ENCODE peak calls at places on chromosome 12, in nine cellular contexts. One of them, this sample, is unnamed.

GRCh38 chr12:67517181-67517887 is 131.2 kb upstream of the DYRK2 start:
- DNase-seq in psoas muscle: peak
- DNase-seq in pancreas: peak
- DNase-seq in aorta: peak
- DNase-seq in brain microvascular endothelial cell: no peak
- DNase-seq in CD4-positive, alpha-beta memory T cell: no peak
- DNase-seq in lung: no peak
- DNase-seq in neuronal stem cell: no peak
- DNase-seq in uterus: peak
- DNase-seq in this sample: peak

GRCh38 chr12:32312049-32312670 is 87.2 kb upstream of the FGD4 start:
- DNase-seq in psoas muscle: no peak
- DNase-seq in pancreas: no peak
- DNase-seq in aorta: no peak
- DNase-seq in brain microvascular endothelial cell: peak
- DNase-seq in CD4-positive, alpha-beta memory T cell: peak
- DNase-seq in lung: no peak
- DNase-seq in neuronal stem cell: peak
- DNase-seq in uterus: no peak
- DNase-seq in this sample: no peak

GRCh38 chr12:109466305-109466704 is 10.8 kb downstream of the KCTD10 start:
- DNase-seq in psoas muscle: no peak
- DNase-seq in pancreas: no peak
- DNase-seq in aorta: no peak
- DNase-seq in brain microvascular endothelial cell: no peak
- DNase-seq in CD4-positive, alpha-beta memory T cell: no peak
- DNase-seq in lung: no peak
- DNase-seq in neuronal stem cell: no peak
- DNase-seq in uterus: no peak
- DNase-seq in this sample: no peak

GRCh38 chr12:49200882-49201594 is 12.2 kb upstream of the TUBA1A start:
- DNase-seq in psoas muscle: no peak
- DNase-seq in pancreas: no peak
- DNase-seq in aorta: no peak
- DNase-seq in brain microvascular endothelial cell: peak
- DNase-seq in CD4-positive, alpha-beta memory T cell: peak
- DNase-seq in lung: no peak
- DNase-seq in neuronal stem cell: no peak
- DNase-seq in uterus: peak
- DNase-seq in this sample: peak

GRCh38 chr12:79521576-79521975 is 169.2 kb downstream of the PAWR start:
- DNase-seq in psoas muscle: no peak
- DNase-seq in pancreas: no peak
- DNase-seq in aorta: no peak
- DNase-seq in brain microvascular endothelial cell: no peak
- DNase-seq in CD4-positive, alpha-beta memory T cell: no peak
- DNase-seq in lung: no peak
- DNase-seq in neuronal stem cell: no peak
- DNase-seq in uterus: no peak
- DNase-seq in this sample: no peak

GRCh38 chr12:34287986-34288962 is 266.0 kb downstream of the ALG10 start:
- DNase-seq in psoas muscle: no peak
- DNase-seq in pancreas: peak
- DNase-seq in aorta: peak
- DNase-seq in brain microvascular endothelial cell: no peak
- DNase-seq in CD4-positive, alpha-beta memory T cell: no peak
- DNase-seq in lung: no peak
- DNase-seq in neuronal stem cell: no peak
- DNase-seq in uterus: peak
- DNase-seq in this sample: no peak

GRCh38 chr12:20367731-20368652 is at the start of gene PDE3A:
- DNase-seq in psoas muscle: peak
- DNase-seq in pancreas: peak
- DNase-seq in aorta: peak
- DNase-seq in brain microvascular endothelial cell: peak
- DNase-seq in CD4-positive, alpha-beta memory T cell: no peak
- DNase-seq in lung: peak
- DNase-seq in neuronal stem cell: peak
- DNase-seq in uterus: peak
- DNase-seq in this sample: peak

GRCh38 chr12:47741340-47741703 is 16.0 kb upstream of the ENDOU start:
- DNase-seq in psoas muscle: peak
- DNase-seq in pancreas: peak
- DNase-seq in aorta: peak
- DNase-seq in brain microvascular endothelial cell: no peak
- DNase-seq in CD4-positive, alpha-beta memory T cell: peak
- DNase-seq in lung: peak
- DNase-seq in neuronal stem cell: no peak
- DNase-seq in uterus: peak
- DNase-seq in this sample: peak

GRCh38 chr12:64104376-64104775 is 117.7 kb downstream of the KICS2 start:
- DNase-seq in psoas muscle: peak
- DNase-seq in pancreas: peak
- DNase-seq in aorta: no peak
- DNase-seq in brain microvascular endothelial cell: no peak
- DNase-seq in CD4-positive, alpha-beta memory T cell: no peak
- DNase-seq in lung: no peak
- DNase-seq in neuronal stem cell: no peak
- DNase-seq in uterus: peak
- DNase-seq in this sample: no peak

GRCh38 chr12:45217846-45218245 is 2.0 kb downstream of the ANO6 start:
- DNase-seq in psoas muscle: no peak
- DNase-seq in pancreas: no peak
- DNase-seq in aorta: no peak
- DNase-seq in brain microvascular endothelial cell: no peak
- DNase-seq in CD4-positive, alpha-beta memory T cell: no peak
- DNase-seq in lung: no peak
- DNase-seq in neuronal stem cell: no peak
- DNase-seq in uterus: no peak
- DNase-seq in this sample: peak

GRCh38 chr12:111673503-111673902 is 12.3 kb downstream of the BRAP start:
- DNase-seq in psoas muscle: no peak
- DNase-seq in pancreas: no peak
- DNase-seq in aorta: no peak
- DNase-seq in brain microvascular endothelial cell: peak
- DNase-seq in CD4-positive, alpha-beta memory T cell: no peak
- DNase-seq in lung: no peak
- DNase-seq in neuronal stem cell: no peak
- DNase-seq in uterus: no peak
- DNase-seq in this sample: no peak

GRCh38 chr12:112386726-112387125 is 4.5 kb upstream of the HECTD4 start:
- DNase-seq in psoas muscle: no peak
- DNase-seq in pancreas: no peak
- DNase-seq in aorta: no peak
- DNase-seq in brain microvascular endothelial cell: no peak
- DNase-seq in CD4-positive, alpha-beta memory T cell: no peak
- DNase-seq in lung: no peak
- DNase-seq in neuronal stem cell: no peak
- DNase-seq in uterus: peak
- DNase-seq in this sample: no peak

GRCh38 chr12:12121022-12121421 is 50.3 kb downstream of the BCL2L14 start:
- DNase-seq in psoas muscle: no peak
- DNase-seq in pancreas: no peak
- DNase-seq in aorta: no peak
- DNase-seq in brain microvascular endothelial cell: no peak
- DNase-seq in CD4-positive, alpha-beta memory T cell: no peak
- DNase-seq in lung: no peak
- DNase-seq in neuronal stem cell: no peak
- DNase-seq in uterus: no peak
- DNase-seq in this sample: no peak

GRCh38 chr12:124296295-124296915 is 1.5 kb downstream of the RFLNA start:
- DNase-seq in psoas muscle: no peak
- DNase-seq in pancreas: no peak
- DNase-seq in aorta: peak
- DNase-seq in brain microvascular endothelial cell: no peak
- DNase-seq in CD4-positive, alpha-beta memory T cell: no peak
- DNase-seq in lung: no peak
- DNase-seq in neuronal stem cell: no peak
- DNase-seq in uterus: no peak
- DNase-seq in this sample: no peak

GRCh38 chr12:116123511-116124258 is 153.8 kb downstream of the MED13L start:
- DNase-seq in psoas muscle: peak
- DNase-seq in pancreas: no peak
- DNase-seq in aorta: no peak
- DNase-seq in brain microvascular endothelial cell: peak
- DNase-seq in CD4-positive, alpha-beta memory T cell: no peak
- DNase-seq in lung: peak
- DNase-seq in neuronal stem cell: peak
- DNase-seq in uterus: no peak
- DNase-seq in this sample: peak

DNA sequence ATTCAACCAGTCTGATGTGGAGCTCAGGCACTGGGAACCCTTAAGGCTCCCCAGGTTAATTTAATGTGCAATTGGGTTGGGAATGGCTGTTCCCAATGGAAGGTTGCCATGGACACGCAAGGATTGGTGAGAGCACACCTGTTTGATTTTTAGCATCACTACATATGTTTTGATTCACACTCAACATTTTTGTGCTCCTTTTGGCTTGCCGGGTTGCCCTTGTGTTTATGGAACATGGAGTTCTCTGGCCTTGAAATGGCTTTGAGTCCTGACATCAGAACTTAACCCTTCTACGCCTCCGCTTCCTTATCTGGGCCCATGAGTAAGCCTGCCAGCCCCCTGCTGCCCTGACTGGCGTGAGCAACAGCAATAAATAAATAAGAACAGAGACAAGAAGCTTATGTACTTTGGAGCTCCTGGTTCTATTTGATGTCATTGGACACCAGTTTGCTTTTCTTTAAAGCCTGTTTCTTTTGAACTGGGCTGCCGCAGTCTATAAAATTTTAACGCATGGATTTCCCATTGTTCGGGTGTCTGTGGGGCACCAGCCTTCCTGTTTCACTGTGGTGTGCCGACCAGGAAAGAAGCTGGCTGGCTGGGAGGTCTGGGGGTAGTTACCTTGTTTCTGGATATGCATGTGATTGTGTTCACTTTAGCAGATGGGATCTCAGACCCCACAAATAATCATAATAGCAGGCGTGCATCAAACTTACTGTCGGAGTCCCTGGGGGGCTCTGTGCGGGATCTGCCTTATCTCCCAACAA is 27.9 kb downstream of the TBX3 start:
- DNase-seq in psoas muscle: no peak
- DNase-seq in pancreas: no peak
- DNase-seq in aorta: no peak
- DNase-seq in brain microvascular endothelial cell: peak
- DNase-seq in CD4-positive, alpha-beta memory T cell: no peak
- DNase-seq in lung: no peak
- DNase-seq in neuronal stem cell: no peak
- DNase-seq in uterus: peak
- DNase-seq in this sample: peak
- H3K27ac ChIP-seq in psoas muscle: no peak
- H3K27ac ChIP-seq in pancreas: no peak
- H3K27ac ChIP-seq in aorta: no peak
- H3K27ac ChIP-seq in brain microvascular endothelial cell: peak
- H3K27ac ChIP-seq in CD4-positive, alpha-beta memory T cell: no peak
- H3K27ac ChIP-seq in lung: peak
- H3K27ac ChIP-seq in neuronal stem cell: no peak
- H3K27ac ChIP-seq in uterus: peak
- H3K27ac ChIP-seq in this sample: peak

GRCh38 chr12:126781593-126781992 is 1485.4 kb upstream of the TMEM132C start:
- DNase-seq in psoas muscle: no peak
- DNase-seq in pancreas: no peak
- DNase-seq in aorta: no peak
- DNase-seq in brain microvascular endothelial cell: no peak
- DNase-seq in CD4-positive, alpha-beta memory T cell: no peak
- DNase-seq in lung: no peak
- DNase-seq in neuronal stem cell: no peak
- DNase-seq in uterus: no peak
- DNase-seq in this sample: no peak
- H3K4me3 ChIP-seq in psoas muscle: no peak
- H3K4me3 ChIP-seq in pancreas: no peak
- H3K4me3 ChIP-seq in aorta: no peak
- H3K4me3 ChIP-seq in brain microvascular endothelial cell: no peak
- H3K4me3 ChIP-seq in CD4-positive, alpha-beta memory T cell: no peak
- H3K4me3 ChIP-seq in lung: no peak
- H3K4me3 ChIP-seq in neuronal stem cell: no peak
- H3K4me3 ChIP-seq in uterus: no peak
- H3K4me3 ChIP-seq in this sample: no peak

GRCh38 chr12:14772946-14773345 is 30.3 kb downstream of the WBP11 start:
- DNase-seq in psoas muscle: no peak
- DNase-seq in pancreas: no peak
- DNase-seq in aorta: no peak
- DNase-seq in brain microvascular endothelial cell: no peak
- DNase-seq in CD4-positive, alpha-beta memory T cell: no peak
- DNase-seq in lung: no peak
- DNase-seq in neuronal stem cell: no peak
- DNase-seq in uterus: no peak
- DNase-seq in this sample: no peak

GRCh38 chr12:14774944-14775651 is 28.2 kb downstream of the WBP11 start:
- DNase-seq in psoas muscle: peak
- DNase-seq in pancreas: peak
- DNase-seq in aorta: peak
- DNase-seq in brain microvascular endothelial cell: peak
- DNase-seq in CD4-positive, alpha-beta memory T cell: peak
- DNase-seq in lung: peak
- DNase-seq in neuronal stem cell: no peak
- DNase-seq in uterus: peak
- DNase-seq in this sample: no peak

GRCh38 chr12:14774074-14774943 is 29.0 kb downstream of the WBP11 start:
- DNase-seq in psoas muscle: peak
- DNase-seq in pancreas: peak
- DNase-seq in aorta: peak
- DNase-seq in brain microvascular endothelial cell: peak
- DNase-seq in CD4-positive, alpha-beta memory T cell: peak
- DNase-seq in lung: peak
- DNase-seq in neuronal stem cell: peak
- DNase-seq in uterus: peak
- DNase-seq in this sample: peak

GRCh38 chr12:14775652-14776020 is 27.6 kb downstream of the WBP11 start:
- DNase-seq in psoas muscle: no peak
- DNase-seq in pancreas: no peak
- DNase-seq in aorta: no peak
- DNase-seq in brain microvascular endothelial cell: peak
- DNase-seq in CD4-positive, alpha-beta memory T cell: no peak
- DNase-seq in lung: no peak
- DNase-seq in neuronal stem cell: no peak
- DNase-seq in uterus: no peak
- DNase-seq in this sample: no peak

DNA sequence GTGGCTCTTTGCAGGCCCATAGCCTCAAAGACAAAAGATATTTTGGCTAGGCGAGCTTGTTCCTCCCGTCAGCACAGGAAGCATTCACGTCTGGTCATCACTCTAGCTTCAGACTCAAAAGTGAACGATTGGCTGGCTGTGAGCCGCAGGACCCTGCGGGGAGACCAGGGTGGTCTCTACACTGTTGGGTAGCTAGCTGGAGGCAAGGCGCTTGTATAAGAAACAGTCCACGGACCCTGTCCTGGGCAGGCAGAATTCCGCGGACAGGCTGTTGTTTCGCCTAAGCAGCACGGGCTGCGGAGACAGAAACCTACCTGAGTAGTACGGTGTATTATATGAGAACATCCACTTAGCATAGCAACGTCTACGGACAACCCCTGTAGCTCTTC is 29.6 kb downstream of the WBP11 start:
- DNase-seq in psoas muscle: peak
- DNase-seq in pancreas: no peak
- DNase-seq in aorta: peak
- DNase-seq in brain microvascular endothelial cell: no peak
- DNase-seq in CD4-positive, alpha-beta memory T cell: no peak
- DNase-seq in lung: no peak
- DNase-seq in neuronal stem cell: no peak
- DNase-seq in uterus: peak
- DNase-seq in this sample: no peak
- H3K27ac ChIP-seq in psoas muscle: peak
- H3K27ac ChIP-seq in pancreas: peak
- H3K27ac ChIP-seq in aorta: no peak
- H3K27ac ChIP-seq in brain microvascular endothelial cell: no peak
- H3K27ac ChIP-seq in CD4-positive, alpha-beta memory T cell: peak
- H3K27ac ChIP-seq in lung: peak
- H3K27ac ChIP-seq in neuronal stem cell: peak
- H3K27ac ChIP-seq in uterus: peak
- H3K27ac ChIP-seq in this sample: no peak

GRCh38 chr12:27709212-27709931 is 1.3 kb upstream of the MRPS35 start:
- DNase-seq in psoas muscle: no peak
- DNase-seq in pancreas: no peak
- DNase-seq in aorta: no peak
- DNase-seq in brain microvascular endothelial cell: no peak
- DNase-seq in CD4-positive, alpha-beta memory T cell: no peak
- DNase-seq in lung: no peak
- DNase-seq in neuronal stem cell: no peak
- DNase-seq in uterus: no peak
- DNase-seq in this sample: no peak
- H3K4me3 ChIP-seq in psoas muscle: peak
- H3K4me3 ChIP-seq in pancreas: peak
- H3K4me3 ChIP-seq in aorta: no peak
- H3K4me3 ChIP-seq in brain microvascular endothelial cell: peak
- H3K4me3 ChIP-seq in CD4-positive, alpha-beta memory T cell: no peak
- H3K4me3 ChIP-seq in lung: no peak
- H3K4me3 ChIP-seq in neuronal stem cell: no peak
- H3K4me3 ChIP-seq in uterus: peak
- H3K4me3 ChIP-seq in this sample: peak

This sample was measured in SJSA1.